ENCODE peak calls at places on chromosome 14, in nine cellular contexts. K is thoracic aorta; D is effector memory CD4-positive, alpha-beta T cell; U is neuronal stem cell; V is testis; G is neural progenitor cell; Y is transverse colon; L is aorta; S is DND-41. P is an unnamed sample. For H3K9me3, the result is how much of the 10 kb centered on the place peaks cover.

GRCh38 chr14:91901449-91902250 is 34.3 kb upstream of the TC2N start:
- DNase-seq in K (no peak), D (no peak), U (no peak), V (peak), G (no peak), Y (no peak), L (no peak), S (no peak), P (no peak)

GRCh38 chr14:92726135-92726932 is 22.1 kb downstream of the LGMN start:
- DNase-seq in K (peak), D (no peak), U (no peak), V (peak), G (no peak), Y (peak), L (peak), S (no peak), P (no peak)

GRCh38 chr14:56686416-56686815 is 106.8 kb downstream of the TMEM260 start:
- DNase-seq in K (no peak), D (no peak), U (peak), V (no peak), G (peak), Y (peak), L (no peak), S (no peak), P (peak)

GRCh38 chr14:60721331-60722162 is 2.6 kb downstream of the SIX4 start:
- DNase-seq in K (peak), D (peak), U (peak), V (peak), G (peak), Y (peak), L (peak), S (no peak), P (peak)

GRCh38 chr14:100764716-100765115 is 38.0 kb downstream of the DLK1 start:
- DNase-seq in K (no peak), D (no peak), U (no peak), V (no peak), G (peak), Y (no peak), L (peak), S (no peak), P (no peak)

GRCh38 chr14:55126089-55126488 is 3.0 kb upstream of the LGALS3 start:
- DNase-seq in K (no peak), D (no peak), U (no peak), V (no peak), G (no peak), Y (no peak), L (no peak), S (no peak), P (no peak)

GRCh38 chr14:72986214-72986613 is 40.7 kb downstream of the ZFYVE1 start:
- DNase-seq in K (no peak), D (no peak), U (no peak), V (no peak), G (no peak), Y (no peak), L (no peak), S (no peak), P (no peak)

GRCh38 chr14:57487771-57488170 is 5.9 kb downstream of the CCDC198 start:
- DNase-seq in K (no peak), D (no peak), U (no peak), V (no peak), G (no peak), Y (no peak), L (no peak), S (no peak), P (no peak)

GRCh38 chr14:94775082-94775874 is 5.4 kb upstream of the GSC start:
- DNase-seq in K (no peak), D (no peak), U (no peak), V (no peak), G (peak), Y (no peak), L (peak), S (no peak), P (no peak)

GRCh38 chr14:39034481-39035296 is 68.3 kb downstream of the SEC23A start:
- DNase-seq in K (no peak), D (no peak), U (no peak), V (no peak), G (peak), Y (no peak), L (no peak), S (no peak), P (peak)

GRCh38 chr14:76781648-76782051 is 20.4 kb downstream of the VASH1 start:
- DNase-seq in K (no peak), D (no peak), U (no peak), V (no peak), G (no peak), Y (no peak), L (peak), S (no peak), P (no peak)

GRCh38 chr14:26636571-26636970 is 38.7 kb upstream of the NOVA1 start:
- DNase-seq in K (no peak), D (no peak), U (no peak), V (no peak), G (no peak), Y (no peak), L (no peak), S (no peak), P (no peak)

GRCh38 chr14:25041484-25041883 is 8.5 kb downstream of the STXBP6 start:
- DNase-seq in K (no peak), D (no peak), U (no peak), V (no peak), G (no peak), Y (no peak), L (no peak), S (no peak), P (no peak)

GRCh38 chr14:32764131-32764530 is 174.5 kb upstream of the NPAS3 start:
- DNase-seq in K (no peak), D (no peak), U (no peak), V (no peak), G (no peak), Y (no peak), L (no peak), S (no peak), P (no peak)

GRCh38 chr14:35369701-35370191 is 34.8 kb downstream of the NFKBIA start:
- DNase-seq in K (no peak), D (no peak), U (no peak), V (no peak), G (no peak), Y (no peak), L (peak), S (no peak), P (no peak)

GRCh38 chr14:100294213-100294962 is 11.9 kb downstream of the SLC25A29 start:
- DNase-seq in K (no peak), D (no peak), U (no peak), V (peak), G (no peak), Y (peak), L (peak), S (no peak), P (no peak)

DNA sequence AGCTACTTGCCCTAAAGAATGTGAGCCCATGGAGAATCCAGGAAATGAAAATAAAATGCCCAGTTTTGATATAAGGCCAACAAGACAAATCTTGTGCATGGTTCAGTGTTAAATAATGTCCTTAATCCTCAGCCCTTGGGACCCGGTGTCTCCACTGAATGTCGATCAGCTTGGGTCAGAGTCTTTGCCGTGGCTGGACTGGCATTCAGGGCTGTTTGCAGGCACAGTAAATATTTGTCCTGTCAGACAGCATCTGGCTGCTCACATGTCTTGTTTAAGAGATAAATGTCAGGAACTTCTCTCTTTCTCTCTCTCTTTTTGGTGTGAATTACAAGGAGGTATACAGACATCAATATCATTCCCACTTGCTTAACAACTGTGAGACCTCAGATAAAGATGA is 452.5 kb downstream of the FUT8 start:
- DNase-seq in K (no peak), D (no peak), U (no peak), V (no peak), G (no peak), Y (no peak), L (no peak), S (no peak), P (no peak)
- H3K9me3 ChIP-seq in K (under half), D (under half), U (under half), V (under half), G (under half), Y (under half), L (under half), S (under half), P (under half)

GRCh38 chr14:106460916-106461315 is 934.5 kb downstream of the TMEM121 start:
- DNase-seq in K (no peak), D (no peak), U (no peak), V (no peak), G (no peak), Y (no peak), L (no peak), S (no peak), P (no peak)
- H3K9me3 ChIP-seq in K (under half), D (under half), U (under half), V (under half), G (under half), Y (under half), L (under half), S (under half), P (under half)

DNA sequence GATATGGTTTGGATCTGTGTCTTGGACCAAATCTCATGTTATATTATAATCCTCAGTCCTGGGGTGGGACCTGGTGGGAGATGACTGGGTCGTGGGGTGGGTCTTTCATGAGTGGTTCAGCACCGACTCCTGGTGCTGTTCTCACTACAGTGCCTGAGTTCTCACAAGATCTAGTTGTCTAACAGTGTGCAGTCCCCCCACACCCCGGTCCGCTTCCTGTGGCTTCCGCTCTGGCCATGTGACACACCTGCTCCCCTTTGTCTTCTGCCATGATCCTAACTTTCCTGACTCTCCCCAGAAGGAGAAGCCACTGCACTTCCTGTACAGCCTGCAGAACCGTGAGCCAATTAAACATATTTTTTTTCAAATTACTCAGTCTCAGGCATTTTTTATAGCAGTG is 1262.2 kb downstream of the TMEM121 start:
- DNase-seq in K (no peak), D (no peak), U (no peak), V (no peak), G (no peak), Y (no peak), L (no peak), S (peak), P (no peak)
- H3K9me3 ChIP-seq in K (under half), D (under half), U (under half), V (under half), G (under half), Y (under half), L (under half), S (under half), P (under half)

GRCh38 chr14:89922549-89922907 is 32.0 kb downstream of the EFCAB11 start:
- DNase-seq in K (no peak), D (no peak), U (no peak), V (no peak), G (no peak), Y (no peak), L (no peak), S (no peak), P (no peak)

GRCh38 chr14:89921896-89922548 is 32.5 kb downstream of the EFCAB11 start:
- DNase-seq in K (no peak), D (no peak), U (no peak), V (no peak), G (no peak), Y (no peak), L (no peak), S (no peak), P (no peak)

GRCh38 chr14:89924224-89924623 is 30.3 kb downstream of the EFCAB11 start:
- DNase-seq in K (no peak), D (no peak), U (no peak), V (no peak), G (no peak), Y (no peak), L (no peak), S (no peak), P (no peak)

GRCh38 chr14:89926709-89927108 is 27.8 kb downstream of the EFCAB11 start:
- DNase-seq in K (no peak), D (no peak), U (no peak), V (no peak), G (no peak), Y (no peak), L (no peak), S (no peak), P (no peak)

DNA sequence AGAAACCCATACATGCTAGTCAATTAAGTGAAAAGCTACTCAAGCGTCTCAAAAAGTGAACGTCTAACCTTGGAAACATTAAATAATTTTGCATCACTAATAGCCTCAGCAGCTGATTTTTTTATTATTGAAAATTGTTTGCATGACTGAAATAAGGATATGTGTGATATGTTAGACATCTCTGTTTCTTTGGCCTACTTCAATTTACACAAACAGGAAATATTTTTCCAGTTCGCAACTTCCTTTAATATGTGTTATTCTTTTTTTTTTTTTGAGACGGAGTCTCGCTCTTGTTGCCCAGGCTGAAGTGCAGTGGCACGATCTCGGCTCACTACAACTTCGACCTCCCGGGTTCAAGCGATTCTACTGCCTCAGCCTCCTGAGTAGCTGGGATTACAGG is 27.1 kb downstream of the EFCAB11 start:
- DNase-seq in K (no peak), D (no peak), U (no peak), V (no peak), G (no peak), Y (no peak), L (no peak), S (no peak), P (no peak)
- H3K9me3 ChIP-seq in K (under half), D (under half), U (under half), V (under half), G (under half), Y (under half), L (under half), S (under half), P (under half)

DNA sequence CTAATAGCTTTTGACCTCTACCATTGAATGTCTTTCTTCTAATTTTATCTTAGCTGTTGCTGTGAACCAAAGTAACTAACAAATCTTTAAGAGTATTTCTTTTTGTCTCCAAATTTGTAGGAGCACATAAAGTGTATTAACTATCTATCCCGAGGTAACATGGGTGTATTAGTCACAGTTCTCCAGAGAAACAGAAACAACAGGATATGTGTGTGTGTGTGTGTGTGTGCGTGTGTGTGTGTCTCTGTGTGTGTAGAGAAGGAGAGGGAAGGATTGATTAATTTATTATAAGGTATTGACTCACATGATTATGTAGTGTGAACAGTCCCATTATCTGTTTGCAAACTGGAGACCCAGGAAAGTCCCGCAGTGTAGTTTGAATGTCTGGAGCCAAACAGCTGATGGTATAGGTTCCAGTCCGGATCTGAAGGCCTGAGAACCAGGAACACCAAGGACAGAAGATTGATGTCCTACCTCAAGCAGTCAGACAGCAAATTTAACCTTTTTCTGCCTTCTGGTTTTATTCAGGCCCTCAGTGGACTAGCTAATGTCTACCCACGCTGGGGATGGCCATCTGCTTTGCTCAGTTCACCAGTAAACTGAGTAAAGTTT is 14.4 kb downstream of the G2E3 start:
- DNase-seq in K (no peak), D (no peak), U (no peak), V (no peak), G (no peak), Y (no peak), L (no peak), S (no peak), P (no peak)
- H3K9me3 ChIP-seq in K (under half), D (under half), U (under half), V (under half), G (under half), Y (under half), L (under half), S (under half), P (under half)

GRCh38 chr14:104294983-104295680 is 156.7 kb downstream of the KIF26A start:
- DNase-seq in K (no peak), D (no peak), U (no peak), V (no peak), G (no peak), Y (peak), L (peak), S (no peak), P (no peak)

GRCh38 chr14:104297313-104297704 is 158.9 kb downstream of the KIF26A start:
- DNase-seq in K (no peak), D (no peak), U (no peak), V (no peak), G (no peak), Y (no peak), L (no peak), S (no peak), P (no peak)

GRCh38 chr14:104294628-104294982 is 156.2 kb downstream of the KIF26A start:
- DNase-seq in K (no peak), D (no peak), U (no peak), V (no peak), G (no peak), Y (peak), L (peak), S (no peak), P (no peak)

GRCh38 chr14:104296388-104297312 is 158.3 kb downstream of the KIF26A start:
- DNase-seq in K (no peak), D (no peak), U (no peak), V (no peak), G (no peak), Y (peak), L (peak), S (no peak), P (no peak)

DNA sequence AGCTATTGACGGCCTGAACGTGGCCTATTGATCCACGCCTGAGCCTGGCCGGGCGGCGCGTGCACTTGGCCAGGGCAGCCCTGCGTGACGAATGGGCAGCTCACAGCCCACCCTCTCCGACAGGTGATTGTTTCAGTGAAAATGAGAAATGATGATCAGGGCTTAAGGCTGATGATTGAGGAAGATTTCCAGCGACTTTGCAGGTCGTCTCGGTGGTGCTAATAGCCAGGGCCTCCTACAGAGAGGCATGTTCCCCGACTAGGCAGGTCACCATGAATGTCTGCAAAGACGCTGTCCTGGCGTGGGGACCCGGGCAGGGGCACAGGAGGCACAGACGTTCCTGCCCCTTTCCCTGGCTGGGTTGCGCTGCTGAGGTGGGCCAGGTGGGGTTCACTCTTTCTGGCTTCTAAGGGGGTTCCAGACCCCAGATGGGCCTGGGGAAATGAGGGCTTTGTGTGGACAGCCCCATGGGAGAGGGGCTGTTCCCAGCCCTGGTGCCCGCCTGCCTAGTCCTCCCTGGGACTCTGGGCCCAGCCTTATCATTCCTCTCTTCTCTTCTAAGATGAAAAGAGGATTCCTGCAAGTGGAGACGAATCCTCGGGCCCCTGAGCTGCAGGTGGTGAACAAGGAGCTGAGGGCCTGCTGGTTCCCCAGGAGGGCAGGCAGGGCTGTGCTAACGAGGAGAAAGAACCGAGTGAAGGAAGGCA is 157.4 kb downstream of the KIF26A start:
- DNase-seq in K (no peak), D (no peak), U (no peak), V (no peak), G (no peak), Y (no peak), L (peak), S (no peak), P (no peak)
- H3K9me3 ChIP-seq in K (under half), D (under half), U (under half), V (under half), G (under half), Y (under half), L (under half), S (under half), P (under half)